ENCODE peak calls at places on chromosomes 4 and X, in four cellular contexts. P, M, L and N are unnamed samples. For H3K4me1, the result is how much of the 10 kb centered on the place peaks cover.

GRCh38 chr4:55354648-55355047 is 8.6 kb downstream of the SRD5A3 start:
- DNase-seq in P (no peak), M (no peak), L (no peak), N (no peak)

GRCh38 chr4:78069859-78070258 is 12.7 kb downstream of the FRAS1 start:
- DNase-seq in P (no peak), M (no peak), L (no peak), N (no peak)

GRCh38 chr4:41373221-41373620 is 116.5 kb downstream of the UCHL1 start:
- DNase-seq in P (no peak), M (no peak), L (no peak), N (no peak)

GRCh38 chr4:24273148-24273547 is 311.2 kb downstream of the DHX15 start:
- DNase-seq in P (no peak), M (no peak), L (no peak), N (no peak)

GRCh38 chr4:172411180-172411579 is 598.0 kb downstream of the GALNTL6 start:
- DNase-seq in P (no peak), M (no peak), L (no peak), N (no peak)

GRCh38 chr4:74391890-74392478 is 27.0 kb downstream of the EREG start:
- DNase-seq in P (no peak), M (no peak), L (no peak), N (no peak)

GRCh38 chr4:71602271-71602890 is 181.5 kb downstream of the GC start:
- DNase-seq in P (no peak), M (no peak), L (peak), N (no peak)

GRCh38 chr4:138897818-138898226 is 117.8 kb upstream of the NOCT start:
- DNase-seq in P (no peak), M (no peak), L (peak), N (no peak)

GRCh38 chr4:37717575-37717974 is 31.4 kb upstream of the RELL1 start:
- DNase-seq in P (no peak), M (no peak), L (peak), N (no peak)

GRCh38 chr4:7526491-7526890 is 91.8 kb upstream of the PSAPL1 start:
- DNase-seq in P (no peak), M (no peak), L (no peak), N (no peak)

GRCh38 chrX:136488706-136489105 is 959 bp downstream of the BRS3 start:
- DNase-seq in P (no peak), M (no peak), L (no peak), N (no peak)

GRCh38 chrX:28039258-28039657 is 58.0 kb upstream of the DCAF8L1 start:
- DNase-seq in P (no peak), M (no peak), L (no peak), N (no peak)

GRCh38 chr4:41268024-41268423 is 11.3 kb downstream of the UCHL1 start:
- DNase-seq in P (no peak), M (no peak), L (no peak), N (no peak)

GRCh38 chr4:25090516-25090915 is 59.8 kb upstream of the LGI2 start:
- DNase-seq in P (no peak), M (no peak), L (peak), N (no peak)

GRCh38 chr4:67573193-67573592 is 14.7 kb downstream of the STAP1 start:
- DNase-seq in P (no peak), M (no peak), L (no peak), N (no peak)

GRCh38 chr4:99755223-99755944 is 61.2 kb upstream of the DAPP1 start:
- DNase-seq in P (no peak), M (no peak), L (peak), N (no peak)

GRCh38 chrX:22056235-22056634 is 24.1 kb downstream of the PHEX start:
- DNase-seq in P (no peak), M (no peak), L (no peak), N (no peak)

GRCh38 chr4:175810360-175810759 is 1.7 kb downstream of the GPM6A start:
- DNase-seq in P (no peak), M (no peak), L (no peak), N (no peak)

GRCh38 chrX:105221374-105221773 is 880 bp upstream of the TEX13A start:
- DNase-seq in P (no peak), M (no peak), L (no peak), N (no peak)

GRCh38 chrX:63350551-63350950 is 581 bp downstream of the SPIN4 start:
- DNase-seq in P (peak), M (no peak), L (no peak), N (no peak)

GRCh38 chrX:119690921-119691716 is 1.8 kb downstream of the SEPTIN6 start:
- DNase-seq in P (no peak), M (no peak), L (peak), N (no peak)

GRCh38 chr4:146255874-146256273 is 41.5 kb downstream of the REELD1 start:
- DNase-seq in P (no peak), M (no peak), L (peak), N (no peak)

GRCh38 chrX:41665676-41666075 is 23.1 kb upstream of the GPR34 start:
- DNase-seq in P (no peak), M (no peak), L (no peak), N (no peak)

GRCh38 chrX:148500428-148501120 is at the start of gene AFF2:
- DNase-seq in P (peak), M (no peak), L (no peak), N (no peak)

GRCh38 chr4:109548655-109549054 is 11.4 kb upstream of the MCUB start:
- DNase-seq in P (no peak), M (peak), L (peak), N (no peak)

GRCh38 chr4:73874386-73874785 is 5.2 kb downstream of the CXCL1 start:
- DNase-seq in P (no peak), M (no peak), L (no peak), N (no peak)

GRCh38 chrX:147912093-147912801 is 528 bp downstream of the FMR1 start:
- DNase-seq in P (peak), M (peak), L (peak), N (no peak)

GRCh38 chr4:81165853-81166430 is 49.1 kb downstream of the PRKG2 start:
- DNase-seq in P (no peak), M (no peak), L (peak), N (no peak)

GRCh38 chr4:168832746-168833575 is 177.1 kb downstream of the CBR4 start:
- DNase-seq in P (peak), M (peak), L (no peak), N (no peak)

GRCh38 chrX:1242901-1243402 is 25.7 kb upstream of the CSF2RA start:
- DNase-seq in P (no peak), M (no peak), L (no peak), N (no peak)

GRCh38 chr4:101790521-101791188 is at the start of gene BANK1:
- DNase-seq in P (peak), M (peak), L (peak), N (no peak)

GRCh38 chr4:185965456-185966384 is 103.2 kb upstream of the TLR3 start:
- DNase-seq in P (no peak), M (no peak), L (no peak), N (no peak)

GRCh38 chr4:21992330-21992729 is 43.8 kb upstream of the KCNIP4 start:
- DNase-seq in P (no peak), M (no peak), L (no peak), N (no peak)

GRCh38 chr4:55444822-55445221 is 49.1 kb downstream of the TMEM165 start:
- DNase-seq in P (no peak), M (no peak), L (peak), N (no peak)

GRCh38 chrX:97685753-97686152 is 802.0 kb downstream of the RPA4 start:
- DNase-seq in P (no peak), M (no peak), L (peak), N (no peak)

GRCh38 chr4:33924239-33924638 is 2320.1 kb downstream of the ARAP2 start:
- DNase-seq in P (no peak), M (no peak), L (peak), N (no peak)

GRCh38 chrX:153494541-153495361 is at the start of gene BGN:
- DNase-seq in P (no peak), M (peak), L (peak), N (peak)

GRCh38 chr4:128812360-128812958 is 3.0 kb downstream of the JADE1 start:
- DNase-seq in P (no peak), M (peak), L (peak), N (peak)
- H3K27ac ChIP-seq in P (peak), M (peak), L (peak), N (peak)

DNA sequence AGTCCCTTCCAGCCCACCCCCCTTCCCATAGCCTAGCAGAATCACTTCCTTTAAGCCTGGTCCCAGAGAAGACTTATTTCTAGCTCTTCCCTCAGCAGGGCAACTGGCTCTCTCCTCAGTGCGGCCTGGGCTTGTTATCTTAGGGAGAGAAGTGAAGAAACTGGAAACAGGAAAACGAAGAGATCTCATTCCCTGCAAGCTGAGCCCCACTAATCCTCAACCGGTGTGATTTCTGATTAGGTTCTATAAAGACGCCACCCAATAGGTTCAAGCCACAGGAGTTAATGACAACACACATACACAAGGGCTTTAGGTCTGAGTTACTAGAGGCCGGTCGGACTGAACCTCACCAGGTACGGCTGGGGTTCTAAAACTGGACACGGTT is 3.2 kb downstream of the GSX2 start:
- DNase-seq in P (no peak), M (no peak), L (no peak), N (no peak)
- H3K4me1 ChIP-seq in P (under half), M (under half), L (under half), N (under half)

GRCh38 chr4:876780-877179 is 50.9 kb upstream of the CPLX1 start:
- DNase-seq in P (no peak), M (no peak), L (no peak), N (no peak)
- TF ChIP-seq CTCF in P (no peak), M (no peak), L (no peak), N (no peak)

GRCh38 chrX:154531626-154532025 is 15.0 kb downstream of the G6PD start:
- DNase-seq in P (no peak), M (peak), L (peak), N (no peak)
- H3K27ac ChIP-seq in P (no peak), M (peak), L (peak), N (peak)

GRCh38 chrX:129769467-129770154 is 10.1 kb upstream of the SASH3 start:
- DNase-seq in P (no peak), M (no peak), L (no peak), N (no peak)
- H3K4me1 ChIP-seq in P (under half), M (under half), L (under half), N (under half)